ENCODE peak calls at places on chromosomes 3 and 15, in seven cellular contexts. One of them, this sample, is unnamed.

GRCh38 chr15:29233566-29233965 is 36.1 kb downstream of the NSMCE3 start:
- DNase-seq in heart left ventricle: no peak
- DNase-seq in Peyer's patch: no peak
- DNase-seq in tibial nerve: no peak
- DNase-seq in A549: no peak
- DNase-seq in PC-3: peak; percentile 45
- DNase-seq in ovary: no peak
- DNase-seq in this sample: no peak

GRCh38 chr15:57680021-57680420 is 26.5 kb upstream of the POLR2M start:
- DNase-seq in heart left ventricle: no peak
- DNase-seq in Peyer's patch: no peak
- DNase-seq in tibial nerve: no peak
- DNase-seq in A549: peak; percentile 25
- DNase-seq in PC-3: peak; percentile 71
- DNase-seq in ovary: no peak
- DNase-seq in this sample: no peak

GRCh38 chr3:36542186-36542585 is 161.9 kb downstream of the STAC start:
- DNase-seq in heart left ventricle: no peak
- DNase-seq in Peyer's patch: no peak
- DNase-seq in tibial nerve: no peak
- DNase-seq in A549: no peak
- DNase-seq in PC-3: no peak
- DNase-seq in ovary: no peak
- DNase-seq in this sample: no peak

GRCh38 chr15:29656636-29657475 is 165.4 kb downstream of the TJP1 start:
- DNase-seq in heart left ventricle: no peak
- DNase-seq in Peyer's patch: no peak
- DNase-seq in tibial nerve: no peak
- DNase-seq in A549: peak; percentile 87
- DNase-seq in PC-3: no peak
- DNase-seq in ovary: no peak
- DNase-seq in this sample: no peak

GRCh38 chr15:94335616-94336015 is 104.3 kb downstream of the MCTP2 start:
- DNase-seq in heart left ventricle: no peak
- DNase-seq in Peyer's patch: no peak
- DNase-seq in tibial nerve: no peak
- DNase-seq in A549: no peak
- DNase-seq in PC-3: no peak
- DNase-seq in ovary: no peak
- DNase-seq in this sample: no peak

GRCh38 chr15:42210703-42211102 is 2.6 kb upstream of the VPS39 start:
- DNase-seq in heart left ventricle: no peak
- DNase-seq in Peyer's patch: no peak
- DNase-seq in tibial nerve: no peak
- DNase-seq in A549: no peak
- DNase-seq in PC-3: no peak
- DNase-seq in ovary: no peak
- DNase-seq in this sample: no peak

GRCh38 chr3:45515999-45516804 is 78.3 kb upstream of the LIMD1 start:
- DNase-seq in heart left ventricle: no peak
- DNase-seq in Peyer's patch: no peak
- DNase-seq in tibial nerve: no peak
- DNase-seq in A549: no peak
- DNase-seq in PC-3: no peak
- DNase-seq in ovary: no peak
- DNase-seq in this sample: no peak

GRCh38 chr15:96325579-96326331 is 4.7 kb upstream of the NR2F2 start:
- DNase-seq in heart left ventricle: no peak
- DNase-seq in Peyer's patch: no peak
- DNase-seq in tibial nerve: no peak
- DNase-seq in A549: peak; percentile 33
- DNase-seq in PC-3: peak; percentile 81
- DNase-seq in ovary: no peak
- DNase-seq in this sample: no peak

GRCh38 chr3:14295037-14295436 is 107.4 kb upstream of the SLC6A6 start:
- DNase-seq in heart left ventricle: no peak
- DNase-seq in Peyer's patch: no peak
- DNase-seq in tibial nerve: no peak
- DNase-seq in A549: no peak
- DNase-seq in PC-3: no peak
- DNase-seq in ovary: no peak
- DNase-seq in this sample: no peak

GRCh38 chr3:37902674-37903073 is 41.0 kb downstream of the CTDSPL start:
- DNase-seq in heart left ventricle: no peak
- DNase-seq in Peyer's patch: no peak
- DNase-seq in tibial nerve: no peak
- DNase-seq in A549: no peak
- DNase-seq in PC-3: no peak
- DNase-seq in ovary: no peak
- DNase-seq in this sample: no peak

GRCh38 chr3:119891944-119892721 is 110.2 kb downstream of the NR1I2 start:
- DNase-seq in heart left ventricle: no peak
- DNase-seq in Peyer's patch: no peak
- DNase-seq in tibial nerve: no peak
- DNase-seq in A549: peak; percentile 74
- DNase-seq in PC-3: peak; percentile 83
- DNase-seq in ovary: peak; percentile 25
- DNase-seq in this sample: no peak

GRCh38 chr3:170787464-170787863 is 82.5 kb downstream of the RPL22L1 start:
- DNase-seq in heart left ventricle: no peak
- DNase-seq in Peyer's patch: no peak
- DNase-seq in tibial nerve: no peak
- DNase-seq in A549: no peak
- DNase-seq in PC-3: no peak
- DNase-seq in ovary: no peak
- DNase-seq in this sample: no peak

GRCh38 chr3:191369081-191370010 is 39.0 kb upstream of the UTS2B start:
- DNase-seq in heart left ventricle: no peak
- DNase-seq in Peyer's patch: no peak
- DNase-seq in tibial nerve: no peak
- DNase-seq in A549: no peak
- DNase-seq in PC-3: no peak
- DNase-seq in ovary: no peak
- DNase-seq in this sample: no peak

GRCh38 chr15:41465822-41466421 is 27.8 kb upstream of the ITPKA start:
- DNase-seq in heart left ventricle: no peak
- DNase-seq in Peyer's patch: no peak
- DNase-seq in tibial nerve: no peak
- DNase-seq in A549: peak; percentile 56
- DNase-seq in PC-3: peak; percentile 73
- DNase-seq in ovary: no peak
- DNase-seq in this sample: no peak

GRCh38 chr3:69941439-69942176 is 57.9 kb upstream of the SAMMSON start:
- DNase-seq in heart left ventricle: no peak
- DNase-seq in Peyer's patch: no peak
- DNase-seq in tibial nerve: no peak
- DNase-seq in A549: peak; percentile 7
- DNase-seq in PC-3: no peak
- DNase-seq in ovary: no peak
- DNase-seq in this sample: no peak

GRCh38 chr15:35654334-35654733 is 108.4 kb upstream of the DPH6 start:
- DNase-seq in heart left ventricle: no peak
- DNase-seq in Peyer's patch: no peak
- DNase-seq in tibial nerve: no peak
- DNase-seq in A549: no peak
- DNase-seq in PC-3: no peak
- DNase-seq in ovary: no peak
- DNase-seq in this sample: no peak

GRCh38 chr3:5274116-5274515 is 86.6 kb downstream of the EDEM1 start:
- DNase-seq in heart left ventricle: no peak
- DNase-seq in Peyer's patch: no peak
- DNase-seq in tibial nerve: no peak
- DNase-seq in A549: no peak
- DNase-seq in PC-3: no peak
- DNase-seq in ovary: no peak
- DNase-seq in this sample: no peak

GRCh38 chr15:69279636-69280035 is 19.1 kb upstream of the PAQR5 start:
- DNase-seq in heart left ventricle: no peak
- DNase-seq in Peyer's patch: no peak
- DNase-seq in tibial nerve: no peak
- DNase-seq in A549: no peak
- DNase-seq in PC-3: no peak
- DNase-seq in ovary: no peak
- DNase-seq in this sample: no peak

GRCh38 chr15:61169904-61170695 is 59.0 kb downstream of the RORA start:
- DNase-seq in heart left ventricle: no peak
- DNase-seq in Peyer's patch: no peak
- DNase-seq in tibial nerve: no peak
- DNase-seq in A549: no peak
- DNase-seq in PC-3: no peak
- DNase-seq in ovary: no peak
- DNase-seq in this sample: no peak

GRCh38 chr3:53949541-53949940 is 57.9 kb upstream of the SELENOK start:
- DNase-seq in heart left ventricle: no peak
- DNase-seq in Peyer's patch: no peak
- DNase-seq in tibial nerve: no peak
- DNase-seq in A549: no peak
- DNase-seq in PC-3: no peak
- DNase-seq in ovary: no peak
- DNase-seq in this sample: no peak

GRCh38 chr3:192884831-192885356 is 32.8 kb downstream of the MB21D2 start:
- DNase-seq in heart left ventricle: no peak
- DNase-seq in Peyer's patch: no peak
- DNase-seq in tibial nerve: no peak
- DNase-seq in A549: no peak
- DNase-seq in PC-3: peak; percentile 92
- DNase-seq in ovary: no peak
- DNase-seq in this sample: no peak

DNA sequence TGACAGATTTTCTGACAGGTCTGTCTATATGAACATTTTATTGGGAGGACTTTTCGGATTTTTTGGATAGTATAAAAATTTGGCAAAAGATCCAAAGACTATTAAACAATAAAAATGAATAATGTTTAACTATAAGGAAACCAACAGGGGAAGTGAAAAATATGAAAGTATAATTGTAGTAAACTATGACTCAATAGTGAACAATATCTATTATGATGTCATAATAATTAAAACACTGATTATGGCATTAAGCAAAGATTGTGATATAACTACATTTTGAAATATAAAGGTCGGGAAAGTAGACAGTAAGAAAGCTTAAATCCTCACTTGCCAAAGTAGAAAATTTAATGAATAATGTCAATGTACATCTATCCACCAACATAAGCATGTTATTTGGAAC is 44.3 kb upstream of the CNTN6 start:
- DNase-seq in heart left ventricle: no peak
- DNase-seq in Peyer's patch: no peak
- DNase-seq in tibial nerve: no peak
- DNase-seq in A549: no peak
- DNase-seq in PC-3: no peak
- DNase-seq in ovary: no peak
- DNase-seq in this sample: no peak
- H3K4me3 ChIP-seq in heart left ventricle: no peak overlapping the region
- H3K4me3 ChIP-seq in Peyer's patch: no peak overlapping the region
- H3K4me3 ChIP-seq in tibial nerve: no peak overlapping the region
- H3K4me3 ChIP-seq in A549: no peak overlapping the region
- H3K4me3 ChIP-seq in PC-3: no peak overlapping the region
- H3K4me3 ChIP-seq in ovary: no peak overlapping the region
- H3K4me3 ChIP-seq in this sample: no peak overlapping the region

GRCh38 chr3:187976361-187976900 is 177.5 kb upstream of the LPP start:
- DNase-seq in heart left ventricle: no peak
- DNase-seq in Peyer's patch: no peak
- DNase-seq in tibial nerve: no peak
- DNase-seq in A549: no peak
- DNase-seq in PC-3: no peak
- DNase-seq in ovary: no peak
- DNase-seq in this sample: no peak

GRCh38 chr3:187974857-187975257 is 179.1 kb upstream of the LPP start:
- DNase-seq in heart left ventricle: no peak
- DNase-seq in Peyer's patch: no peak
- DNase-seq in tibial nerve: no peak
- DNase-seq in A549: no peak
- DNase-seq in PC-3: no peak
- DNase-seq in ovary: no peak
- DNase-seq in this sample: no peak

GRCh38 chr3:187977659-187978058 is 176.3 kb upstream of the LPP start:
- DNase-seq in heart left ventricle: no peak
- DNase-seq in Peyer's patch: no peak
- DNase-seq in tibial nerve: no peak
- DNase-seq in A549: no peak
- DNase-seq in PC-3: no peak
- DNase-seq in ovary: no peak
- DNase-seq in this sample: no peak

GRCh38 chr3:187973977-187974856 is 179.7 kb upstream of the LPP start:
- DNase-seq in heart left ventricle: no peak
- DNase-seq in Peyer's patch: peak; percentile 38
- DNase-seq in tibial nerve: no peak
- DNase-seq in A549: no peak
- DNase-seq in PC-3: no peak
- DNase-seq in ovary: no peak
- DNase-seq in this sample: no peak

GRCh38 chr3:187975571-187976360 is 178.2 kb upstream of the LPP start:
- DNase-seq in heart left ventricle: peak; percentile 43
- DNase-seq in Peyer's patch: no peak
- DNase-seq in tibial nerve: peak; percentile 79
- DNase-seq in A549: no peak
- DNase-seq in PC-3: no peak
- DNase-seq in ovary: no peak
- DNase-seq in this sample: no peak
- H3K27ac ChIP-seq in heart left ventricle: no peak overlapping the region
- H3K27ac ChIP-seq in Peyer's patch: no peak overlapping the region
- H3K27ac ChIP-seq in tibial nerve: no peak overlapping the region
- H3K27ac ChIP-seq in A549: peak overlapping the region; percentile 33
- H3K27ac ChIP-seq in PC-3: no peak overlapping the region
- H3K27ac ChIP-seq in ovary: no peak overlapping the region
- H3K27ac ChIP-seq in this sample: no peak overlapping the region

GRCh38 chr3:160754855-160755747 is 930 bp upstream of the PPM1L start:
- DNase-seq in heart left ventricle: peak; percentile 95
- DNase-seq in Peyer's patch: peak; percentile 91
- DNase-seq in tibial nerve: peak; percentile 87
- DNase-seq in A549: peak; percentile 88
- DNase-seq in PC-3: peak; percentile 96
- DNase-seq in ovary: peak; percentile 92
- DNase-seq in this sample: peak; percentile 92
- TF ChIP-seq CTCF in heart left ventricle: no peak
- TF ChIP-seq CTCF in Peyer's patch: no peak
- TF ChIP-seq CTCF in tibial nerve: no peak
- TF ChIP-seq CTCF in A549: no peak
- TF ChIP-seq CTCF in PC-3: no peak
- TF ChIP-seq CTCF in ovary: no peak
- TF ChIP-seq CTCF in this sample: no peak

DNA sequence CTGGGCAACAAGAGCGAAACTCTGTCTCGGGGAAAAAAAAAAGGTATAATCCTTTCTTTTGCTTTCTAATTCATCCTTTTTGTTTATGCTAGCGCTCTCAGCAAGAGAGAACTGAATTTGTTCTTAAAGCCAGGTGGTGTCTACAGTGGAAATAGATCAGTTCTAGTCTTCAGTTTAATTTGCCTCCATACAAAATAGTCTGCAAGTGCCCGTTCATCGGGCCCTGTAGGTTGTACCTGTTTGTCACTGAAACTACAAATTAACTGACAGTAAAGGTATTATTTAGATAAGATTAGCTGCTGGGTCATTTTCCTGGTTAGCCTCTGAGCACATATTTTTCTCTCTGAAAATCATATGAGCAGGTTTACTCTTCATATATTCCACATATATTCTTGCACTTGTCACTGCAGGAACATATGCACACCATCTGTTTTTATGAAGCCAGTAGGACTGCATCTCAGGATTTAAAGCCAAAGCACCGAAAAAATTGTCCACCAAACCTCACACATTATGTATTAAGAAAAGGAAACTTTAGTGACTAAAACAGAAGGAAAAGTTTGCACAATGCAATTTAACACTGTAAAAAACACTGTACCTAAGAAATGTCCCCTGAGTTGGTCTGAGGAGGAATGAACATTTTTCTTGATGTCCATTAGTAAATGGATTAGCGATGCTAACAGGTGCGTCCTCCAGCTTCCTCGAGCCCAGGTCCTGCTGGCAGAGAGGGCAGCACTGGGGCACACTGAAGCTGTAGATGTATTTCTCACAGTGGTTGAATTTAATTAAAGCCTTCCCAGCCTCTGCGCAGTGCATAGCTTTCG is 437 bp downstream of the MKRN2OS start:
- DNase-seq in heart left ventricle: no peak
- DNase-seq in Peyer's patch: no peak
- DNase-seq in tibial nerve: no peak
- DNase-seq in A549: no peak
- DNase-seq in PC-3: peak; percentile 31
- DNase-seq in ovary: no peak
- DNase-seq in this sample: no peak
- H3K4me3 ChIP-seq in heart left ventricle: no peak overlapping the region
- H3K4me3 ChIP-seq in Peyer's patch: peak overlapping the region; percentile 70
- H3K4me3 ChIP-seq in tibial nerve: no peak overlapping the region
- H3K4me3 ChIP-seq in A549: no peak overlapping the region
- H3K4me3 ChIP-seq in PC-3: peak overlapping the region; percentile 74
- H3K4me3 ChIP-seq in ovary: no peak overlapping the region
- H3K4me3 ChIP-seq in this sample: no peak overlapping the region